ENCODE peak calls at places on chromosomes 16 and 17, in six cellular contexts. Y is brain microvascular endothelial cell, A is spleen, P is stomach, G is IMR-90, M is mucosa of descending colon. O is an unnamed sample.

GRCh38 chr17:20089795-20090547 is 80.8 kb downstream of the SPECC1 start:
- DNase-seq in M (no peak), A (no peak), P (no peak), Y (no peak), G (no peak), O (no peak)

GRCh38 chr16:89466920-89467319 is 23.4 kb downstream of the ANKRD11 start:
- DNase-seq in M (no peak), Y (no peak), P (no peak), A (peak), G (no peak), O (no peak)

GRCh38 chr17:77644981-77645380 is 313.5 kb upstream of the TNRC6C start:
- DNase-seq in G (no peak), A (peak), M (no peak), Y (no peak), P (no peak), O (no peak)

GRCh38 chr16:49739381-49739780 is 116.5 kb downstream of the ZNF423 start:
- DNase-seq in M (peak), G (no peak), P (no peak), Y (no peak), A (no peak), O (no peak)

GRCh38 chr16:31536804-31537361 is 9.2 kb downstream of the AHSP start:
- DNase-seq in A (no peak), G (no peak), M (no peak), P (no peak), Y (no peak), O (no peak)

GRCh38 chr16:11781773-11782172 is 15.3 kb downstream of the ZC3H7A start:
- DNase-seq in P (no peak), Y (no peak), G (no peak), A (no peak), M (no peak), O (no peak)

GRCh38 chr17:72386619-72387237 is 265.9 kb downstream of the SOX9 start:
- DNase-seq in Y (no peak), P (no peak), A (no peak), G (no peak), M (no peak), O (no peak)

GRCh38 chr17:7132511-7133094 is 18.0 kb upstream of the ASGR2 start:
- DNase-seq in Y (peak), M (no peak), P (no peak), G (no peak), A (peak), O (no peak)

GRCh38 chr17:6713130-6713917 is at the start of gene SLC13A5:
- DNase-seq in Y (no peak), M (no peak), P (no peak), A (no peak), G (no peak), O (peak)

GRCh38 chr16:65834680-65835079 is 531.8 kb upstream of the CDH5 start:
- DNase-seq in G (no peak), A (no peak), M (no peak), Y (no peak), P (no peak), O (no peak)

GRCh38 chr16:3458278-3458851 is 14.9 kb downstream of the NAA60 start:
- DNase-seq in Y (no peak), A (no peak), M (peak), P (no peak), G (peak), O (no peak)

GRCh38 chr17:49898547-49899490 is 51.0 kb upstream of the TAC4 start:
- DNase-seq in P (no peak), Y (no peak), M (no peak), A (no peak), G (no peak), O (no peak)

GRCh38 chr16:57663436-57663835 is 4.7 kb upstream of the ADGRG3 start:
- DNase-seq in M (no peak), P (no peak), Y (no peak), A (peak), G (no peak), O (no peak)

GRCh38 chr17:31875081-31875480 is 16.0 kb upstream of the COPRS start:
- DNase-seq in P (no peak), M (no peak), Y (no peak), A (no peak), G (no peak), O (no peak)

GRCh38 chr16:50394215-50394802 is 25.5 kb upstream of the BRD7 start:
- DNase-seq in A (no peak), P (no peak), G (no peak), M (no peak), Y (no peak), O (peak)

GRCh38 chr17:41535764-41536481 is 7.8 kb upstream of the KRT19 start:
- DNase-seq in A (peak), M (no peak), G (no peak), P (no peak), Y (no peak), O (no peak)

GRCh38 chr16:1346422-1347285 is 5.0 kb downstream of the TSR3 start:
- DNase-seq in A (no peak), P (no peak), M (no peak), Y (no peak), G (no peak), O (no peak)

GRCh38 chr16:85514295-85514600 is 98.9 kb upstream of the GSE1 start:
- DNase-seq in P (no peak), G (peak), A (no peak), Y (no peak), M (no peak), O (no peak)

GRCh38 chr17:48011405-48012150 is 26.0 kb downstream of the COPZ2 start:
- DNase-seq in M (no peak), G (peak), Y (peak), A (peak), P (peak), O (no peak)
- H3K4me3 ChIP-seq in M (no peak), G (peak), Y (peak), A (peak), P (peak), O (peak)

GRCh38 chr17:83198366-83199341 is 119.2 kb downstream of the METRNL start:
- DNase-seq in M (peak), A (peak), G (no peak), Y (no peak), P (no peak), O (no peak)
- H3K4me3 ChIP-seq in M (no peak), A (no peak), G (no peak), Y (no peak), P (no peak), O (no peak)

DNA sequence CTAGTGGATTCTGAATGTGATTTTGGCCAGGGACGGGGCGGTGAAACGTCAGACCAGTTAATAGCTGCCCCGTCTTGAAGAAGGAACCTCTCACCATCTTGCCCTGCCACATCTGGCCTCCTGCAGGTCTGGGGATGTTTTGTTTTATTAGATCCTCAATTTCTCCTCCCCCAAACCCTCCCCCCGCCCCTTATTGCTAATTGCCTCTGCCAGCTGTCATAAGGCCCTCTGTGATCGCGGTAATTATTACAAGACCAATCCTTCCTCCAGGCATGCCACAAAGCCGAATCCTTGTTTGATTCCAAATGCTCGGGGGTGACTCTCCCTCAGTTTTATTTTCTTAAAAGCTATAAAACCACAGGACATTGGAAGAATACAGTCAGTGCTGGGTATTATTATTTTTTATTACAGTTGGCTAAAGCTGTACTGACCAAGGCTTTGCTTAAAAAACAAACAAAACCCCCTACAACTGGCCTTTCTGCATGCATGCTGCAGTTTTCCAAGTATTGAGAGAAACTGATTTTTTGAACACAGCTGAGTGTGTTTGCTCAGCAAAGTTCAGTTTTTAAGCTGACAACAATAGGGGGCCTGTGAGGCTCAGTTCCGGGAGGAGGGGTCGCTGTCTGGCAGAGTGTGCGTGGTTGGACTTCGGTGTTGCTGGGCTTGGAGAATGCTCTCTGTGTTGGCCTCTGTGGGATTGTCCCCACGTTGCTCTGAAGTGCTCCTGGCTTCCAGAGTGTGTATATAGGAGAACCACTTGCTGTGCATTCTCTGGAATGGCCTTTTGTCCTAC is 1.7 kb downstream of the KSR1 start:
- DNase-seq in G (peak), P (no peak), A (no peak), M (no peak), Y (no peak), O (no peak)
- H3K4me3 ChIP-seq in G (peak), P (peak), A (peak), M (no peak), Y (peak), O (peak)

DNA sequence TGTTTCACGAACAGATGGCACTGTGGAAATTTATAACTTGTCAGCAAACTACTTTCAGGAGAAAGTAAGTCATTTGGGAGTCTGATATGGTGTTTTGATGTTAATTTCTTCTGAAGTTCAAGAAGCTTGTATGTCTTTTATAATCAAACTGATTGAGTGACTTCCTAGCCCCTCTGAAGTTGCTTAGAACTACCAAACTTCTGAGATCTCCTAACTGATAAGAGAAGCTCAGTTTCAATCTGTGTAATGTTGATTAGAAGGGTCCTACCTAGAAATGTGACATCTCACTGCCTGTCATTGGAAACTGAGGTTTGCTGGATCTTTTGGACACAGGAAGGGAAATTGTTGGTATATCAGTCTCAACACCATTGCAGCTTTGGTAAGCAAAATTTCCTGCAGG is 1.1 kb downstream of the UTP4 start:
- DNase-seq in G (no peak), P (no peak), Y (no peak), M (no peak), A (no peak), O (no peak)
- H3K4me3 ChIP-seq in G (peak), P (peak), Y (peak), M (no peak), A (no peak), O (no peak)

GRCh38 chr17:46884552-46884951 is 33.2 kb downstream of the WNT9B start:
- DNase-seq in Y (no peak), P (no peak), M (no peak), A (no peak), G (no peak), O (no peak)
- H3K4me3 ChIP-seq in Y (no peak), P (no peak), M (no peak), A (no peak), G (no peak), O (no peak)

DNA sequence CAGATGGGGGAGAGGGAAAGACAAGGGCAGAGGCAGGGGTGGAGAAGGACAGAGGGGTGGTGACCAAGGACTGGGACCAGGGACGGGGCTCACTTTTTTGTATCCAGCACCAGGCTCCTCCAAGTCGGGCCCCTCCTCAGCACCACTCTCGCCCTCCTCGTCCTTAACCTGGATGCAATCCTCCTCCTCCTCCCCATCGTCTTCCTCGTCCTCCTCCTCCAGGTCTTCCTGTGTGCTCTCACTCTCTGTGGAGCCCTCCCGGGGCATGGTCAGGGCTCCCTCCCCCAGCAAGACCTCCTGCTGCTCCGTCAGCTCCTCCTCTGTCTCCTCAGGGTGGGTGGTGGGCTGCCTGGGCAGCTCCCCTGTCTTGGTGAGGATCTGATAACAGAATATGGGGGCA is 16.8 kb downstream of the G6PC3 start:
- DNase-seq in A (no peak), M (no peak), G (no peak), Y (no peak), P (no peak), O (no peak)
- H3K4me3 ChIP-seq in A (no peak), M (no peak), G (no peak), Y (peak), P (no peak), O (no peak)

O was measured in right atrium auricular region.